ENCODE peak calls at places on chromosome X, in eight cellular contexts. S is GM06990; R is foreskin melanocyte; N is activated CD8-positive, alpha-beta memory T cell treated with anti-CD3 and anti-CD28 coated beads, Interleukin-2, amount 50 U/mL, for 4 hours; J is stomach; D is T1000; C is T47D; A is ACHN. V is an unnamed sample.

GRCh38 chrX:7067266-7067665 is 80.2 kb upstream of the STS start:
- DNase-seq in S (no peak), R (no peak), N (no peak), J (no peak), D (no peak), C (no peak), A (no peak), V (no peak)

GRCh38 chrX:49227726-49228125 is 5.4 kb downstream of the CACNA1F start:
- DNase-seq in S (no peak), R (no peak), N (no peak), J (no peak), D (no peak), C (no peak), A (no peak), V (no peak)

GRCh38 chrX:19381326-19381725 is 37.6 kb downstream of the PDHA1 start:
- DNase-seq in S (no peak), R (no peak), N (no peak), J (peak), D (no peak), C (no peak), A (no peak), V (no peak)

GRCh38 chrX:24395775-24396174 is 35.3 kb downstream of the SUPT20HL1 start:
- DNase-seq in S (peak), R (peak), N (peak), J (peak), D (peak), C (peak), A (peak), V (peak)

GRCh38 chrX:38999967-39000745 is 198.9 kb downstream of the MID1IP1 start:
- DNase-seq in S (no peak), R (no peak), N (no peak), J (no peak), D (no peak), C (no peak), A (no peak), V (no peak)

GRCh38 chrX:150621652-150622051 is 53.2 kb downstream of the MTM1 start:
- DNase-seq in S (no peak), R (no peak), N (no peak), J (no peak), D (no peak), C (no peak), A (no peak), V (no peak)

GRCh38 chrX:71420686-71421085 is 54.5 kb downstream of the TAF1 start:
- DNase-seq in S (no peak), R (no peak), N (no peak), J (no peak), D (no peak), C (no peak), A (no peak), V (no peak)

GRCh38 chrX:8663325-8663724 is 68.6 kb downstream of the ANOS1 start:
- DNase-seq in S (no peak), R (no peak), N (no peak), J (no peak), D (no peak), C (no peak), A (no peak), V (no peak)

GRCh38 chrX:85108165-85108564 is 104.5 kb downstream of the APOOL start:
- DNase-seq in S (no peak), R (no peak), N (no peak), J (no peak), D (no peak), C (no peak), A (no peak), V (no peak)

GRCh38 chrX:20507901-20508620 is 241.4 kb upstream of the RPS6KA3 start:
- DNase-seq in S (no peak), R (no peak), N (no peak), J (no peak), D (no peak), C (no peak), A (no peak), V (no peak)

GRCh38 chrX:56763556-56764152 is 34.6 kb downstream of the NBDY start:
- DNase-seq in S (peak), R (no peak), N (peak), J (peak), D (no peak), C (no peak), A (no peak), V (no peak)

GRCh38 chrX:150062292-150063137 is 124.2 kb upstream of the EOLA2 start:
- DNase-seq in S (no peak), R (peak), N (no peak), J (no peak), D (no peak), C (no peak), A (no peak), V (no peak)

GRCh38 chrX:9785944-9786741 is at the start of gene SHROOM2:
- DNase-seq in S (no peak), R (no peak), N (no peak), J (peak), D (peak), C (peak), A (peak), V (no peak)

GRCh38 chrX:47514553-47515235 is 31.7 kb upstream of the ZNF41 start:
- DNase-seq in S (no peak), R (no peak), N (no peak), J (no peak), D (no peak), C (no peak), A (no peak), V (no peak)

GRCh38 chrX:108734426-108734825 is 1.9 kb downstream of the IRS4 start:
- DNase-seq in S (no peak), R (no peak), N (no peak), J (no peak), D (no peak), C (no peak), A (no peak), V (no peak)

GRCh38 chrX:78330068-78330467 is 2.7 kb upstream of the CYSLTR1 start:
- DNase-seq in S (no peak), R (no peak), N (no peak), J (no peak), D (no peak), C (no peak), A (no peak), V (no peak)

GRCh38 chrX:9882669-9883446 is 84.3 kb upstream of the CLDN34 start:
- DNase-seq in S (no peak), R (no peak), N (no peak), J (no peak), D (no peak), C (no peak), A (no peak), V (no peak)

GRCh38 chrX:14697453-14697852 is 168.1 kb downstream of the GLRA2 start:
- DNase-seq in S (no peak), R (no peak), N (no peak), J (peak), D (no peak), C (no peak), A (peak), V (no peak)

GRCh38 chrX:112643721-112644120 is 36.0 kb downstream of the LHFPL1 start:
- DNase-seq in S (peak), R (no peak), N (no peak), J (no peak), D (no peak), C (no peak), A (no peak), V (no peak)

GRCh38 chrX:54530358-54530900 is 410 bp downstream of the GNL3L start:
- DNase-seq in S (no peak), R (no peak), N (no peak), J (no peak), D (no peak), C (no peak), A (no peak), V (no peak)

GRCh38 chrX:37796805-37797204 is 16.9 kb downstream of the CYBB start:
- DNase-seq in S (no peak), R (no peak), N (no peak), J (no peak), D (no peak), C (no peak), A (no peak), V (no peak)

GRCh38 chrX:13473666-13474516 is 95.5 kb upstream of the EGFL6 start:
- DNase-seq in S (peak), R (no peak), N (no peak), J (no peak), D (no peak), C (no peak), A (no peak), V (no peak)

GRCh38 chrX:35445912-35446311 is 352.2 kb upstream of the MAGEB16 start:
- DNase-seq in S (no peak), R (no peak), N (no peak), J (no peak), D (no peak), C (no peak), A (no peak), V (no peak)

GRCh38 chrX:129540725-129541184 is 696 bp downstream of the OCRL start:
- DNase-seq in S (peak), R (no peak), N (no peak), J (peak), D (no peak), C (peak), A (no peak), V (no peak)

GRCh38 chrX:72305286-72306084 is at the start of gene CITED1:
- DNase-seq in S (no peak), R (no peak), N (no peak), J (no peak), D (no peak), C (no peak), A (no peak), V (no peak)

GRCh38 chrX:24479924-24480722 is 15.0 kb downstream of the PDK3 start:
- DNase-seq in S (peak), R (no peak), N (peak), J (no peak), D (no peak), C (peak), A (no peak), V (no peak)

GRCh38 chrX:32877592-32877991 is 333.8 kb downstream of the DMD start:
- DNase-seq in S (no peak), R (no peak), N (no peak), J (no peak), D (no peak), C (no peak), A (no peak), V (no peak)

GRCh38 chrX:135168533-135168932 is 2.7 kb downstream of the CT55 start:
- DNase-seq in S (no peak), R (no peak), N (no peak), J (no peak), D (no peak), C (no peak), A (no peak), V (no peak)

GRCh38 chrX:28847423-28847822 is 260.2 kb downstream of the IL1RAPL1 start:
- DNase-seq in S (no peak), R (peak), N (no peak), J (no peak), D (no peak), C (no peak), A (no peak), V (no peak)

GRCh38 chrX:44874481-44875184 is 1.6 kb downstream of the KDM6A start:
- DNase-seq in S (peak), R (no peak), N (peak), J (peak), D (no peak), C (no peak), A (peak), V (no peak)

GRCh38 chrX:9644335-9644734 is 121.3 kb downstream of the GPR143 start:
- DNase-seq in S (peak), R (no peak), N (peak), J (no peak), D (no peak), C (no peak), A (no peak), V (no peak)

GRCh38 chrX:101287402-101287801 is 3.7 kb downstream of the TAF7L start:
- DNase-seq in S (no peak), R (peak), N (no peak), J (no peak), D (no peak), C (peak), A (peak), V (no peak)

GRCh38 chrX:97050413-97050812 is 166.7 kb downstream of the RPA4 start:
- DNase-seq in S (no peak), R (peak), N (no peak), J (no peak), D (no peak), C (no peak), A (no peak), V (no peak)

GRCh38 chrX:101057095-101057714 is 5.3 kb upstream of the TRMT2B start:
- DNase-seq in S (peak), R (no peak), N (no peak), J (no peak), D (no peak), C (no peak), A (no peak), V (no peak)

GRCh38 chrX:7021991-7022390 is 125.5 kb upstream of the STS start:
- DNase-seq in S (no peak), R (no peak), N (no peak), J (no peak), D (no peak), C (no peak), A (no peak), V (no peak)

GRCh38 chrX:139158256-139158655 is 372.3 kb upstream of the F9 start:
- DNase-seq in S (no peak), R (no peak), N (no peak), J (peak), D (no peak), C (no peak), A (no peak), V (peak)

GRCh38 chrX:40132751-40133150 is 35.0 kb upstream of the BCOR start:
- DNase-seq in S (no peak), R (no peak), N (no peak), J (peak), D (no peak), C (no peak), A (peak), V (no peak)

V was measured in epithelial cell of proximal tubule.